ENCODE peak calls at places on chromosome 17, in seven cellular contexts. P is Peyer's patch, R is HL-60, F is neural progenitor cell, A is RWPE1, W is aorta, Q is testis. T is an unnamed sample.

GRCh38 chr17:38571833-38572274 is 33.9 kb downstream of the SRCIN1 start:
- DNase-seq in P (no peak), Q (no peak), R (no peak), A (no peak), W (no peak), F (peak; percentile 54), T (no peak)

GRCh38 chr17:81491193-81491592 is 21.4 kb downstream of the ACTG1 start:
- DNase-seq in Q (no peak), W (no peak), P (peak; percentile 68), A (no peak), F (no peak), R (no peak), T (no peak)

GRCh38 chr17:11996722-11997146 is 541 bp downstream of the ZNF18 start:
- DNase-seq in F (no peak), W (no peak), R (no peak), Q (peak; percentile 50), A (peak; percentile 31), P (peak; percentile 71), T (peak; percentile 37)

GRCh38 chr17:72400863-72401262 is 280.0 kb downstream of the SOX9 start:
- DNase-seq in F (no peak), R (no peak), W (no peak), Q (no peak), P (no peak), A (no peak), T (no peak)

GRCh38 chr17:72631568-72631967 is 460.9 kb downstream of the SLC39A11 start:
- DNase-seq in P (no peak), A (no peak), R (no peak), W (no peak), Q (no peak), F (peak; percentile 23), T (no peak)

GRCh38 chr17:32558997-32559650 is 72.3 kb downstream of the CDK5R1 start:
- DNase-seq in Q (no peak), W (no peak), R (no peak), A (peak; percentile 33), P (no peak), F (no peak), T (no peak)

GRCh38 chr17:40699359-40699758 is 4.2 kb downstream of the KRT24 start:
- DNase-seq in F (no peak), W (no peak), Q (no peak), R (no peak), P (no peak), A (no peak), T (no peak)

GRCh38 chr17:75845058-75845711 is 981 bp upstream of the UNC13D start:
- DNase-seq in A (peak; percentile 70), P (peak; percentile 93), F (peak; percentile 84), R (peak; percentile 96), W (peak; percentile 95), Q (peak; percentile 83), T (peak; percentile 97)

GRCh38 chr17:50267074-50267841 is 7.0 kb upstream of the TMEM92 start:
- DNase-seq in A (no peak), Q (peak; percentile 40), R (no peak), W (peak; percentile 60), P (peak; percentile 37), F (no peak), T (no peak)

GRCh38 chr17:30996481-30996880 is 25.6 kb downstream of the RNF135 start:
- DNase-seq in F (no peak), Q (no peak), R (no peak), P (no peak), W (no peak), A (no peak), T (no peak)

GRCh38 chr17:61275395-61275794 is 124.2 kb upstream of the TBX2 start:
- DNase-seq in R (no peak), Q (no peak), P (no peak), F (no peak), A (no peak), W (no peak), T (no peak)

GRCh38 chr17:14790518-14790917 is 474.6 kb downstream of the PMP22 start:
- DNase-seq in P (no peak), Q (no peak), A (no peak), F (peak; percentile 6), W (no peak), R (no peak), T (no peak)

GRCh38 chr17:1374426-1375177 is 25.4 kb downstream of the YWHAE start:
- DNase-seq in A (no peak), P (no peak), R (no peak), F (no peak), W (no peak), Q (no peak), T (no peak)

GRCh38 chr17:27927781-27928180 is 34.6 kb upstream of the LYRM9 start:
- DNase-seq in R (no peak), A (no peak), W (no peak), Q (no peak), P (no peak), F (no peak), T (no peak)

GRCh38 chr17:27929990-27930389 is 36.8 kb upstream of the LYRM9 start:
- DNase-seq in R (no peak), Q (no peak), W (no peak), P (no peak), A (no peak), F (no peak), T (no peak)

DNA sequence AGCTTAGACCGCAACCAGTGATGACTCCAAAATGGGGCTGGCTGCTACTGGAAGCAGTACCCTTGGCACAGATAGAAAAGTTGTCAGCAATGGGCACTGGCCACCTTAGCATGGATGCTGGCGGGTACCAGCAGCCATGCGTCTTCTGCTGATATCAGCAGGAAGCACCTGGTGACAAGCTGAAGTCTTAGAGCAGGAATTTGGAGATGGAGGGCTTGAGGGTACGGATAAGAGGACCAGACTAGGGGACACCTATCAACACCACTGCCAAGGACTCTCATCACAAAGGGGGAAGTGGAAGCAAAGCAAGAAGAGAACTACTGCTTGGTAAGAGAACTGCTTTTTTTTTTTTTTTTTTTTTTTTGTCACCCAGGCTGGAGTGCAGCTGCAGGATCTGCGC is 35.4 kb upstream of the LYRM9 start:
- DNase-seq in R (no peak), A (no peak), P (no peak), Q (no peak), W (no peak), F (no peak), T (no peak)
- H3K27ac ChIP-seq in R (no peak overlapping the region), A (no peak overlapping the region), P (no peak overlapping the region), Q (no peak overlapping the region), W (no peak overlapping the region), F (no peak overlapping the region), T (no peak overlapping the region)

GRCh38 chr17:17770371-17771059 is 66.3 kb downstream of the SREBF1 start:
- DNase-seq in P (no peak), R (no peak), W (no peak), Q (no peak), A (no peak), F (no peak), T (no peak)

GRCh38 chr17:17769869-17770361 is 66.9 kb downstream of the SREBF1 start:
- DNase-seq in A (no peak), P (no peak), W (no peak), R (no peak), Q (no peak), F (no peak), T (no peak)

GRCh38 chr17:17767096-17767470 is 69.7 kb downstream of the SREBF1 start:
- DNase-seq in W (no peak), R (no peak), Q (no peak), A (no peak), F (peak; percentile 55), P (no peak), T (no peak)

GRCh38 chr17:17767497-17768286 is 69.1 kb downstream of the SREBF1 start:
- DNase-seq in Q (no peak), A (no peak), W (no peak), F (peak; percentile 61), P (no peak), R (no peak), T (no peak)

DNA sequence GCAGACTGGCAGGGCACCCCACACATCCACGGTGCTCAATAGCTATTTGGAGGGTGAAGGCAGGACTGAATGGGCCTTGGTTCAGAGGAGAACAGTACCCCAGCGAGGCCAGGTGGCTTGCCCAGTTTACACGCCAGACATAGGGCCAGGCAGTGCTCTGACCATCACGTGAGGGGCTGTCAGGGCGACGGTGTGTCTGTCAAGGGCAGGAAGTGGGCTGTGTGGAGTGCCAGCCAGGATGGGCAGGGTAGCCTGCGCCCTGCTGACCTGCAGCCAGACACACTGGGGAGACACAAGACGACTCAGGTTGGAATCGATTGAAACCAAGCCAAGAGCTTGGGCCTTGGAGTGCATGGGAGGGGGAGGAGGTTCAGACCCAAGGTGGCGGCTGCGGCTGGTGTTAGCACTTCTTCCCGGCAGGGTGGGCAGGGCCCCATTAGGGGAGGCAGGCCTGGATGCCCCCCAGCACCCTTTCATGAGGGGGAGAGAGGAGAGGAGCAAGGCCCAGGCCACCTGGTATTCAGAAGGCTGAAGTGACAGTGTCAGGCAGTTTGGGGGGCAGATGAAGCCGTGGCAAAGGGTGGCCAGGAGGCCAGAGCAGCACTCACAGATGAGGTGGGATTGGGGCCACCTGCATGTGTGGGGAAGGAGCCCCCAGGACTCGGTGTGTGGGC is 68.2 kb downstream of the SREBF1 start:
- DNase-seq in P (no peak), Q (peak; percentile 34), A (no peak), R (no peak), W (no peak), F (no peak), T (no peak)
- H3K27ac ChIP-seq in P (no peak overlapping the region), Q (no peak overlapping the region), A (peak overlapping the region; percentile 84), R (no peak overlapping the region), W (no peak overlapping the region), F (no peak overlapping the region), T (no peak overlapping the region)

GRCh38 chr17:78709119-78709681 is 72.9 kb downstream of the CYTH1 start:
- DNase-seq in A (no peak), W (no peak), R (no peak), P (no peak), Q (no peak), F (no peak), T (no peak)
- H3K27ac ChIP-seq in A (peak overlapping the region; percentile 46), W (no peak overlapping the region), R (no peak overlapping the region), P (no peak overlapping the region), Q (no peak overlapping the region), F (no peak overlapping the region), T (no peak overlapping the region)

GRCh38 chr17:49069585-49070273 is 62.8 kb upstream of the B4GALNT2 start:
- DNase-seq in P (no peak), R (no peak), Q (no peak), W (no peak), A (no peak), F (no peak), T (no peak)

GRCh38 chr17:49071106-49071505 is 61.5 kb upstream of the B4GALNT2 start:
- DNase-seq in Q (no peak), A (no peak), W (no peak), R (no peak), P (no peak), F (no peak), T (no peak)

GRCh38 chr17:49063652-49064051 is 66.5 kb downstream of the IGF2BP1 start:
- DNase-seq in P (no peak), A (no peak), F (no peak), Q (no peak), R (no peak), W (no peak), T (no peak)

GRCh38 chr17:49061524-49061943 is 64.3 kb downstream of the IGF2BP1 start:
- DNase-seq in R (no peak), W (no peak), A (no peak), F (no peak), Q (no peak), P (no peak), T (no peak)

DNA sequence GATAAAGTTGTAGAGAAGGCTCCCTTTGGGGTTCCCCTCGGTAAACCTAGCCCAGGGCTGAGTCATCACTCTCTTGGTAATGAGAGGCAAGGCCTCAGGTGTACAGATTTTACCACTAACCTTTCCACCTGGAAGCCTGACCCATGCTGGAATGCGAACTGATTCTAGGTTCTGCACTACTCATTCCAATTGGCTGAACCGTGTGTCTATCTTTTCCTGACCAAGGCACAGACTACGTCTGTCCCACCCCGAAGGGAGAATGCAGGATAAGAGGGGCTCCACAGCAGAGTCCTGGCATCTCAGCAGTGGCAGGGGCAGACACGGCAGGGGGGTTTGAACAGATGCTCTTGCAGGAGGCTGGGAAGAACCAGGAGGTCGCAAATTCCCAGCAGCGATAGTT is 65.4 kb upstream of the B4GALNT2 start:
- DNase-seq in R (no peak), F (peak; percentile 36), Q (no peak), W (no peak), P (no peak), A (no peak), T (no peak)
- H3K27ac ChIP-seq in R (no peak overlapping the region), F (no peak overlapping the region), Q (no peak overlapping the region), W (no peak overlapping the region), P (no peak overlapping the region), A (no peak overlapping the region), T (no peak overlapping the region)

T was measured in body of pancreas.